ENCODE peak calls at places on chromosomes 4 and X, in five cellular contexts. One of them, this sample, is unnamed.

GRCh38 chr4:48175328-48175727 is 41.3 kb upstream of the TXK start:
- DNase-seq in aorta: no peak
- DNase-seq in transverse colon: no peak
- DNase-seq in CD8-positive, alpha-beta memory T cell: no peak
- DNase-seq in uterus: no peak
- DNase-seq in this sample: no peak

GRCh38 chr4:87152310-87153061 is 67.9 kb downstream of the KLHL8 start:
- DNase-seq in uterus: no peak
- DNase-seq in transverse colon: no peak
- DNase-seq in aorta: no peak
- DNase-seq in CD8-positive, alpha-beta memory T cell: no peak
- DNase-seq in this sample: no peak

GRCh38 chr4:128653514-128654420 is 155.7 kb upstream of the JADE1 start:
- DNase-seq in uterus: peak; percentile 72
- DNase-seq in CD8-positive, alpha-beta memory T cell: no peak
- DNase-seq in aorta: no peak
- DNase-seq in transverse colon: peak; percentile 61
- DNase-seq in this sample: no peak

GRCh38 chrX:150874448-150874847 is 24.0 kb downstream of the CD99L2 start:
- DNase-seq in transverse colon: no peak
- DNase-seq in aorta: no peak
- DNase-seq in uterus: no peak
- DNase-seq in CD8-positive, alpha-beta memory T cell: no peak
- DNase-seq in this sample: no peak

GRCh38 chrX:43815209-43815608 is 67.0 kb downstream of the MAOB start:
- DNase-seq in CD8-positive, alpha-beta memory T cell: no peak
- DNase-seq in transverse colon: no peak
- DNase-seq in aorta: no peak
- DNase-seq in uterus: no peak
- DNase-seq in this sample: no peak

GRCh38 chr4:109206610-109207009 is 95.8 kb downstream of the COL25A1 start:
- DNase-seq in uterus: no peak
- DNase-seq in aorta: no peak
- DNase-seq in transverse colon: no peak
- DNase-seq in CD8-positive, alpha-beta memory T cell: no peak
- DNase-seq in this sample: no peak

GRCh38 chrX:153395613-153396319 is 5.4 kb downstream of the PNMA6E start:
- DNase-seq in aorta: no peak
- DNase-seq in transverse colon: no peak
- DNase-seq in CD8-positive, alpha-beta memory T cell: no peak
- DNase-seq in uterus: no peak
- DNase-seq in this sample: no peak

GRCh38 chr4:122458625-122459024 is 2.1 kb upstream of the IL2 start:
- DNase-seq in aorta: no peak
- DNase-seq in transverse colon: no peak
- DNase-seq in CD8-positive, alpha-beta memory T cell: no peak
- DNase-seq in uterus: no peak
- DNase-seq in this sample: peak; percentile 41

GRCh38 chr4:150140774-150141400 is 62.6 kb downstream of the DCLK2 start:
- DNase-seq in transverse colon: no peak
- DNase-seq in aorta: no peak
- DNase-seq in uterus: no peak
- DNase-seq in CD8-positive, alpha-beta memory T cell: no peak
- DNase-seq in this sample: peak; percentile 48

GRCh38 chrX:17174671-17175070 is 200.3 kb upstream of the NHS start:
- DNase-seq in uterus: no peak
- DNase-seq in transverse colon: no peak
- DNase-seq in CD8-positive, alpha-beta memory T cell: no peak
- DNase-seq in aorta: no peak
- DNase-seq in this sample: no peak

GRCh38 chr4:185183622-185184281 is 20.0 kb downstream of the CFAP97 start:
- DNase-seq in uterus: peak; percentile 66
- DNase-seq in CD8-positive, alpha-beta memory T cell: peak; percentile 70
- DNase-seq in transverse colon: peak; percentile 87
- DNase-seq in aorta: no peak
- DNase-seq in this sample: peak; percentile 64

GRCh38 chrX:43817454-43817853 is 64.8 kb downstream of the MAOB start:
- DNase-seq in uterus: no peak
- DNase-seq in aorta: no peak
- DNase-seq in transverse colon: no peak
- DNase-seq in CD8-positive, alpha-beta memory T cell: no peak
- DNase-seq in this sample: no peak

GRCh38 chr4:103692615-103693014 is 27.2 kb downstream of the TACR3 start:
- DNase-seq in CD8-positive, alpha-beta memory T cell: no peak
- DNase-seq in aorta: no peak
- DNase-seq in uterus: no peak
- DNase-seq in transverse colon: no peak
- DNase-seq in this sample: no peak

GRCh38 chr4:84401669-84402068 is 97.4 kb downstream of the NKX6-1 start:
- DNase-seq in aorta: no peak
- DNase-seq in transverse colon: no peak
- DNase-seq in CD8-positive, alpha-beta memory T cell: no peak
- DNase-seq in uterus: no peak
- DNase-seq in this sample: no peak

GRCh38 chr4:1244978-1245471 is 3.9 kb downstream of the CTBP1 start:
- DNase-seq in CD8-positive, alpha-beta memory T cell: no peak
- DNase-seq in uterus: no peak
- DNase-seq in aorta: no peak
- DNase-seq in transverse colon: no peak
- DNase-seq in this sample: no peak

GRCh38 chr4:53364624-53365023 is 1.2 kb downstream of the SCFD2 start:
- DNase-seq in transverse colon: no peak
- DNase-seq in uterus: no peak
- DNase-seq in CD8-positive, alpha-beta memory T cell: no peak
- DNase-seq in aorta: no peak
- DNase-seq in this sample: no peak

GRCh38 chr4:167966161-167966560 is 126.2 kb upstream of the ANXA10 start:
- DNase-seq in aorta: no peak
- DNase-seq in CD8-positive, alpha-beta memory T cell: no peak
- DNase-seq in uterus: no peak
- DNase-seq in transverse colon: no peak
- DNase-seq in this sample: no peak

GRCh38 chr4:2673157-2673556 is 83.0 kb downstream of the TNIP2 start:
- DNase-seq in CD8-positive, alpha-beta memory T cell: no peak
- DNase-seq in transverse colon: no peak
- DNase-seq in uterus: no peak
- DNase-seq in aorta: no peak
- DNase-seq in this sample: no peak

GRCh38 chrX:131729295-131729694 is 185.4 kb downstream of the OR13H1 start:
- DNase-seq in uterus: peak; percentile 84
- DNase-seq in transverse colon: peak; percentile 89
- DNase-seq in aorta: peak; percentile 90
- DNase-seq in CD8-positive, alpha-beta memory T cell: peak; percentile 81
- DNase-seq in this sample: no peak

GRCh38 chr4:105061136-105061696 is 85.5 kb upstream of the TET2 start:
- DNase-seq in transverse colon: peak; percentile 19
- DNase-seq in CD8-positive, alpha-beta memory T cell: peak; percentile 3
- DNase-seq in aorta: no peak
- DNase-seq in uterus: no peak
- DNase-seq in this sample: peak; percentile 58

GRCh38 chr4:37561803-37562207 is 124.4 kb downstream of the RELL1 start:
- DNase-seq in uterus: no peak
- DNase-seq in aorta: no peak
- DNase-seq in transverse colon: no peak
- DNase-seq in CD8-positive, alpha-beta memory T cell: no peak
- DNase-seq in this sample: no peak

GRCh38 chr4:78767350-78767749 is 8.8 kb upstream of the BMP2K start:
- DNase-seq in aorta: no peak
- DNase-seq in uterus: no peak
- DNase-seq in CD8-positive, alpha-beta memory T cell: no peak
- DNase-seq in transverse colon: no peak
- DNase-seq in this sample: no peak

GRCh38 chr4:10619220-10619619 is 65.3 kb downstream of the CLNK start:
- DNase-seq in CD8-positive, alpha-beta memory T cell: no peak
- DNase-seq in aorta: no peak
- DNase-seq in transverse colon: peak; percentile 13
- DNase-seq in uterus: no peak
- DNase-seq in this sample: peak; percentile 43

GRCh38 chrX:98071331-98071730 is 1187.6 kb downstream of the RPA4 start:
- DNase-seq in aorta: no peak
- DNase-seq in transverse colon: no peak
- DNase-seq in CD8-positive, alpha-beta memory T cell: no peak
- DNase-seq in uterus: no peak
- DNase-seq in this sample: no peak

GRCh38 chrX:102599084-102599949 is at the start of gene ARMCX5:
- DNase-seq in CD8-positive, alpha-beta memory T cell: peak; percentile 78
- DNase-seq in transverse colon: peak; percentile 77
- DNase-seq in uterus: peak; percentile 65
- DNase-seq in aorta: peak; percentile 81
- DNase-seq in this sample: peak; percentile 69

GRCh38 chr4:80787306-80787705 is 243.2 kb upstream of the BMP3 start:
- DNase-seq in transverse colon: no peak
- DNase-seq in uterus: no peak
- DNase-seq in CD8-positive, alpha-beta memory T cell: no peak
- DNase-seq in aorta: no peak
- DNase-seq in this sample: no peak

DNA sequence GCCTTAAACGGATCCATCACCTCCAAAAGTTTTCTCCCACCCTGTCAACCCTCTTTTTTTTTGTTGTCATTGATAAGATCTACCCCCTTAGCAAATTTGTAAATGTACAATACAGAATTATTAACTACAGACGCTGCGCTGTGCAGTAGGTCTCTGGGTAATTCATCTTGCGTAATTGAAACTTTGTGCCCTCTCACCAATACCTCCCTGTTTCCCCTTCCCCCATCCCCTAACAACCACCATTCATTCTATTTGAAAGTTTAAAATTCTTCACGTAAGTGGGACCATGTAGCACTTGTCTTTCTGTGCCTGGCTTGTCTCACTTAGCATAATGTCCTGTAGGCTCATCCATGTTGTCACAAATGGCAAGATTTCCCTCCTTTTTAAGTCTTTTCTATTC is 45.8 kb upstream of the CLDN34 start:
- DNase-seq in transverse colon: no peak
- DNase-seq in aorta: no peak
- DNase-seq in uterus: no peak
- DNase-seq in CD8-positive, alpha-beta memory T cell: no peak
- DNase-seq in this sample: no peak
- H3K27ac ChIP-seq in transverse colon: no peak overlapping the region
- H3K27ac ChIP-seq in aorta: no peak overlapping the region
- H3K27ac ChIP-seq in uterus: no peak overlapping the region
- H3K27ac ChIP-seq in CD8-positive, alpha-beta memory T cell: no peak overlapping the region
- H3K27ac ChIP-seq in this sample: no peak overlapping the region

GRCh38 chrX:41722816-41723215 is 1.2 kb upstream of the GPR82 start:
- DNase-seq in uterus: no peak
- DNase-seq in CD8-positive, alpha-beta memory T cell: no peak
- DNase-seq in aorta: no peak
- DNase-seq in transverse colon: no peak
- DNase-seq in this sample: no peak

GRCh38 chrX:41723305-41723704 is 676 bp upstream of the GPR82 start:
- DNase-seq in CD8-positive, alpha-beta memory T cell: no peak
- DNase-seq in uterus: no peak
- DNase-seq in aorta: no peak
- DNase-seq in transverse colon: no peak
- DNase-seq in this sample: no peak

GRCh38 chrX:41723821-41724220 is at the start of gene GPR82:
- DNase-seq in CD8-positive, alpha-beta memory T cell: no peak
- DNase-seq in aorta: no peak
- DNase-seq in uterus: no peak
- DNase-seq in transverse colon: no peak
- DNase-seq in this sample: no peak

GRCh38 chrX:41721590-41721989 is 2.4 kb upstream of the GPR82 start:
- DNase-seq in transverse colon: no peak
- DNase-seq in uterus: no peak
- DNase-seq in aorta: no peak
- DNase-seq in CD8-positive, alpha-beta memory T cell: no peak
- DNase-seq in this sample: no peak

GRCh38 chrX:41722220-41722619 is 1.8 kb upstream of the GPR82 start:
- DNase-seq in uterus: no peak
- DNase-seq in aorta: no peak
- DNase-seq in CD8-positive, alpha-beta memory T cell: no peak
- DNase-seq in transverse colon: no peak
- DNase-seq in this sample: no peak
- H3K9me3 ChIP-seq in uterus: no peaks in the 10 kb centered on the region
- H3K9me3 ChIP-seq in aorta: no peaks in the 10 kb centered on the region
- H3K9me3 ChIP-seq in CD8-positive, alpha-beta memory T cell: no peaks in the 10 kb centered on the region
- H3K9me3 ChIP-seq in transverse colon: no peaks in the 10 kb centered on the region
- H3K9me3 ChIP-seq in this sample: no peaks in the 10 kb centered on the region

GRCh38 chr4:76663794-76664193 is 228.8 kb downstream of the SHROOM3 start:
- DNase-seq in CD8-positive, alpha-beta memory T cell: no peak
- DNase-seq in uterus: no peak
- DNase-seq in transverse colon: no peak
- DNase-seq in aorta: no peak
- DNase-seq in this sample: no peak

GRCh38 chr4:76665721-76666120 is 230.7 kb downstream of the SHROOM3 start:
- DNase-seq in transverse colon: no peak
- DNase-seq in aorta: no peak
- DNase-seq in CD8-positive, alpha-beta memory T cell: no peak
- DNase-seq in uterus: no peak
- DNase-seq in this sample: no peak

GRCh38 chr4:76670631-76671030 is 227.3 kb downstream of the SOWAHB start:
- DNase-seq in aorta: no peak
- DNase-seq in uterus: no peak
- DNase-seq in transverse colon: no peak
- DNase-seq in CD8-positive, alpha-beta memory T cell: no peak
- DNase-seq in this sample: peak; percentile 87

GRCh38 chr4:76666940-76667532 is 230.9 kb downstream of the SOWAHB start:
- DNase-seq in aorta: no peak
- DNase-seq in CD8-positive, alpha-beta memory T cell: no peak
- DNase-seq in uterus: no peak
- DNase-seq in transverse colon: peak; percentile 38
- DNase-seq in this sample: no peak

GRCh38 chr4:76665139-76665538 is 230.1 kb downstream of the SHROOM3 start:
- DNase-seq in CD8-positive, alpha-beta memory T cell: no peak
- DNase-seq in aorta: no peak
- DNase-seq in transverse colon: peak; percentile 90
- DNase-seq in uterus: no peak
- DNase-seq in this sample: no peak
- H3K27ac ChIP-seq in CD8-positive, alpha-beta memory T cell: no peak overlapping the region
- H3K27ac ChIP-seq in aorta: peak overlapping the region; percentile 48
- H3K27ac ChIP-seq in transverse colon: peak overlapping the region; percentile 76
- H3K27ac ChIP-seq in uterus: no peak overlapping the region
- H3K27ac ChIP-seq in this sample: no peak overlapping the region

GRCh38 chrX:65600106-65600505 is 65.5 kb upstream of the LAS1L start:
- DNase-seq in aorta: no peak
- DNase-seq in CD8-positive, alpha-beta memory T cell: no peak
- DNase-seq in uterus: no peak
- DNase-seq in transverse colon: no peak
- DNase-seq in this sample: no peak
- H3K9me3 ChIP-seq in aorta: no peaks in the 10 kb centered on the region
- H3K9me3 ChIP-seq in CD8-positive, alpha-beta memory T cell: no peaks in the 10 kb centered on the region
- H3K9me3 ChIP-seq in uterus: no peaks in the 10 kb centered on the region
- H3K9me3 ChIP-seq in transverse colon: no peaks in the 10 kb centered on the region
- H3K9me3 ChIP-seq in this sample: no peaks in the 10 kb centered on the region

GRCh38 chr4:23582671-23583070 is 307.2 kb downstream of the PPARGC1A start:
- DNase-seq in aorta: no peak
- DNase-seq in uterus: no peak
- DNase-seq in CD8-positive, alpha-beta memory T cell: no peak
- DNase-seq in transverse colon: no peak
- DNase-seq in this sample: no peak
- H3K27ac ChIP-seq in aorta: no peak overlapping the region
- H3K27ac ChIP-seq in uterus: no peak overlapping the region
- H3K27ac ChIP-seq in CD8-positive, alpha-beta memory T cell: no peak overlapping the region
- H3K27ac ChIP-seq in transverse colon: no peak overlapping the region
- H3K27ac ChIP-seq in this sample: no peak overlapping the region

GRCh38 chrX:40314070-40314469 is 216.3 kb upstream of the BCOR start:
- DNase-seq in CD8-positive, alpha-beta memory T cell: no peak
- DNase-seq in aorta: no peak
- DNase-seq in transverse colon: no peak
- DNase-seq in uterus: no peak
- DNase-seq in this sample: no peak
- H3K9me3 ChIP-seq in CD8-positive, alpha-beta memory T cell: no peaks in the 10 kb centered on the region
- H3K9me3 ChIP-seq in aorta: no peaks in the 10 kb centered on the region
- H3K9me3 ChIP-seq in transverse colon: no peaks in the 10 kb centered on the region
- H3K9me3 ChIP-seq in uterus: no peaks in the 10 kb centered on the region
- H3K9me3 ChIP-seq in this sample: no peaks in the 10 kb centered on the region